ENCODE peak calls at places on chromosome 13, in five cellular contexts. Q, O, M, D and K are unnamed samples.

GRCh38 chr13:73274147-73274546 is 215.3 kb downstream of the KLF5 start:
- DNase-seq in Q (no peak), O (no peak), M (no peak), D (no peak), K (no peak)

GRCh38 chr13:94028234-94029145 is 451.0 kb downstream of the DCT start:
- DNase-seq in Q (no peak), O (no peak), M (no peak), D (no peak), K (no peak)

GRCh38 chr13:94712287-94712811 is at the start of gene SOX21:
- DNase-seq in Q (no peak), O (no peak), M (no peak), D (peak), K (peak)

GRCh38 chr13:35469781-35470380 is 6.6 kb downstream of the MAB21L1 start:
- DNase-seq in Q (no peak), O (no peak), M (no peak), D (no peak), K (no peak)

GRCh38 chr13:93655132-93655531 is 428.5 kb downstream of the GPC6 start:
- DNase-seq in Q (no peak), O (no peak), M (no peak), D (no peak), K (no peak)

GRCh38 chr13:43469791-43470190 is 317.0 kb downstream of the ENOX1 start:
- DNase-seq in Q (no peak), O (no peak), M (no peak), D (no peak), K (no peak)

GRCh38 chr13:72125561-72125960 is 258.6 kb upstream of the DACH1 start:
- DNase-seq in Q (no peak), O (no peak), M (no peak), D (no peak), K (no peak)

GRCh38 chr13:45451282-45451681 is 13.5 kb upstream of the COG3 start:
- DNase-seq in Q (no peak), O (no peak), M (no peak), D (no peak), K (no peak)

GRCh38 chr13:113794086-113794485 is 35.1 kb downstream of the TMEM255B start:
- DNase-seq in Q (no peak), O (no peak), M (no peak), D (no peak), K (no peak)